ENCODE peak calls at places on chromosomes 6 and 20, in four cellular contexts. One of them, this sample, is unnamed.

GRCh38 chr20:46683068-46683477 is 6.2 kb downstream of the TP53RK start:
- DNase-seq in omental fat pad: no peak
- DNase-seq in GM12878: no peak
- DNase-seq in HFFc6: no peak
- DNase-seq in this sample: no peak

GRCh38 chr6:41066867-41067304 is 5.3 kb downstream of the OARD1 start:
- DNase-seq in GM12878: peak
- DNase-seq in HFFc6: peak
- DNase-seq in omental fat pad: peak
- DNase-seq in this sample: peak

GRCh38 chr6:31645325-31645724 is 7.1 kb downstream of the BAG6 start:
- DNase-seq in GM12878: no peak
- DNase-seq in omental fat pad: no peak
- DNase-seq in HFFc6: no peak
- DNase-seq in this sample: no peak

GRCh38 chr6:132235596-132236280 is 165.5 kb downstream of the MOXD1 start:
- DNase-seq in HFFc6: peak
- DNase-seq in omental fat pad: no peak
- DNase-seq in GM12878: no peak
- DNase-seq in this sample: no peak

GRCh38 chr20:3092611-3093379 is 8.3 kb upstream of the AVP start:
- DNase-seq in omental fat pad: no peak
- DNase-seq in GM12878: no peak
- DNase-seq in HFFc6: no peak
- DNase-seq in this sample: no peak

GRCh38 chr6:24931296-24931695 is 4.5 kb downstream of the RIPOR2 start:
- DNase-seq in GM12878: no peak
- DNase-seq in omental fat pad: no peak
- DNase-seq in HFFc6: no peak
- DNase-seq in this sample: no peak

GRCh38 chr6:13635948-13636658 is 21.0 kb downstream of the NOL7 start:
- DNase-seq in omental fat pad: no peak
- DNase-seq in GM12878: no peak
- DNase-seq in HFFc6: no peak
- DNase-seq in this sample: no peak

GRCh38 chr6:75230484-75231325 is 12.9 kb downstream of the COX7A2 start:
- DNase-seq in omental fat pad: no peak
- DNase-seq in HFFc6: peak
- DNase-seq in GM12878: no peak
- DNase-seq in this sample: no peak

GRCh38 chr20:23963941-23964340 is 24.6 kb downstream of the GGTLC1 start:
- DNase-seq in GM12878: no peak
- DNase-seq in omental fat pad: no peak
- DNase-seq in HFFc6: no peak
- DNase-seq in this sample: no peak

GRCh38 chr20:60206259-60206658 is 248.0 kb downstream of the CDH26 start:
- DNase-seq in GM12878: no peak
- DNase-seq in HFFc6: peak
- DNase-seq in omental fat pad: no peak
- DNase-seq in this sample: no peak

GRCh38 chr6:21033575-21034026 is 499.3 kb downstream of the CDKAL1 start:
- DNase-seq in GM12878: no peak
- DNase-seq in omental fat pad: no peak
- DNase-seq in HFFc6: peak
- DNase-seq in this sample: no peak

GRCh38 chr6:36912583-36912982 is 26.8 kb downstream of the C6orf89 start:
- DNase-seq in HFFc6: peak
- DNase-seq in omental fat pad: no peak
- DNase-seq in GM12878: peak
- DNase-seq in this sample: peak

DNA sequence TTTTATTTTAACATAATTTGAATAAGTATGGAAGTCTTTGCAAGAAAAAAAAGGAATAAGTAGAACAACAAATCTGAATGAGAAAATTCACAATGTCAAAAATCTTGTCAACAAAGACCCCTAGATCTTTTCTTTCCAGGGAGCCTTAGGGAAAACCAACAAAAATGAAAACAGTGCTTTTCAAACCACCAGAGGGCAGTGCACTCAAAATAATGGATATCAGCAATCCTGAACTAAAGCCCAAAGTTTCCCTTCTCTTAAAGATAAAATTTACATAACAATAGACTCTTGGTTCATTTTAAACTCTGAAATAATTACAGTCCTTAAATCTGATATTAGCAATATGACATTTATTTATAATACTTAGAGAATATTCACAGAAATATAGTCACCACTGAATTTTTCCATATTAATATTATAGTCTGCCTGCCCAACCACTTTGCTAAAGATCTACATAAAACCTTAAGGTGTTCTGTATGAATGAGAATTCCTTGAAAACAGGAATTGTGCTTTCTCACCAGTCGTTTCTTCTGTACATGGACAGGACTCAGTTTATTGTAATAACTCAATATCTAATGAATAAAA is 105.3 kb upstream of the BMP5 start:
- DNase-seq in GM12878: no peak
- DNase-seq in omental fat pad: no peak
- DNase-seq in HFFc6: peak
- DNase-seq in this sample: no peak
- TF ChIP-seq CTCF in GM12878: peak
- TF ChIP-seq CTCF in omental fat pad: no peak
- TF ChIP-seq CTCF in HFFc6: peak
- TF ChIP-seq CTCF in this sample: peak

GRCh38 chr6:170296746-170297576 is 6.1 kb upstream of the DLL1 start:
- DNase-seq in omental fat pad: no peak
- DNase-seq in HFFc6: no peak
- DNase-seq in GM12878: no peak
- DNase-seq in this sample: no peak
- TF ChIP-seq CTCF in omental fat pad: no peak
- TF ChIP-seq CTCF in HFFc6: no peak
- TF ChIP-seq CTCF in GM12878: no peak
- TF ChIP-seq CTCF in this sample: no peak

GRCh38 chr6:26260791-26261484 is 104.1 kb upstream of the BTN3A2 start:
- DNase-seq in HFFc6: no peak
- DNase-seq in GM12878: no peak
- DNase-seq in omental fat pad: no peak
- DNase-seq in this sample: no peak

GRCh38 chr6:26260110-26260637 is 104.8 kb upstream of the BTN3A2 start:
- DNase-seq in GM12878: no peak
- DNase-seq in HFFc6: no peak
- DNase-seq in omental fat pad: no peak
- DNase-seq in this sample: no peak

GRCh38 chr6:26257272-26257671 is 107.7 kb upstream of the BTN3A2 start:
- DNase-seq in omental fat pad: no peak
- DNase-seq in HFFc6: no peak
- DNase-seq in GM12878: no peak
- DNase-seq in this sample: no peak

GRCh38 chr6:26254666-26255176 is 110.3 kb upstream of the BTN3A2 start:
- DNase-seq in HFFc6: no peak
- DNase-seq in omental fat pad: no peak
- DNase-seq in GM12878: no peak
- DNase-seq in this sample: no peak

GRCh38 chr6:26258199-26258977 is 106.6 kb upstream of the BTN3A2 start:
- DNase-seq in omental fat pad: no peak
- DNase-seq in GM12878: no peak
- DNase-seq in HFFc6: no peak
- DNase-seq in this sample: no peak
- TF ChIP-seq CTCF in omental fat pad: no peak
- TF ChIP-seq CTCF in GM12878: peak
- TF ChIP-seq CTCF in HFFc6: peak
- TF ChIP-seq CTCF in this sample: peak

DNA sequence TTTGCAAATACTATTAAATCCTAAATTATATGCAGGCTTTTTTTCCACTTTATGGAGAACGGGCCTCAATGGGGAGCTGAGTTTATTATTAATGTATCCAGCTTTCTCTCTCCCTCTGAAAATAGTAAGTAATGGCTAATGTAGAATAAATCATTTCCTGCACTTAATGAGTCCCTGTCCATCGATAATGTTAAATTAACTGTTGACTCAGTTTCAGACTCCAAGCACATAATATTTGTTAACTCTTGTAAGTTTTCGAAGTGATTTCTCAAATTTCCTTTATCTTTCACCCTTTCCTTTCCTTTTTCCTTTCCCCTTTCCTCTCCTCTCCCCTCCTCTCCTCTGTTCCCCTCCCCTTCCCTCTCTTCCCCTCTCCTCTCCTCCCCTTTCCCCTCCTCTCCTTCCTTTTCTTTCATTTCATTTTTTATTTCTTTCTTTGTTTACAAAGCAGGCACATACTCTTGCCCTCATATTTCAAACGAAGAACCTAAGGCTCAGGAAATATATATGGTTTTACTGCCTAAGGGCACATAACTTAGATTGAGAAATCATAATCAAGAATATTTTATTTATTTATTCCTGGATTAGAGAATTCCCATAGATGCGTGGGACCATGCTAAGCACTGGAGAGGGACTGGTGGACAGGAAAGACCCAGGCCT is 503.5 kb downstream of the MMUT start:
- DNase-seq in GM12878: no peak
- DNase-seq in HFFc6: no peak
- DNase-seq in omental fat pad: no peak
- DNase-seq in this sample: no peak
- TF ChIP-seq CTCF in GM12878: no peak
- TF ChIP-seq CTCF in HFFc6: no peak
- TF ChIP-seq CTCF in omental fat pad: no peak
- TF ChIP-seq CTCF in this sample: no peak

This sample was measured in retinal pigment epithelial cell.